ENCODE peak calls at places on chromosomes 16 and 17, in seven cellular contexts. Z is ELR, M is PC-3, L is cardiac fibroblast, P is tibial nerve, G is heart right ventricle, Q is NCI-H1417. V is an unnamed sample.

GRCh38 chr16:13957197-13958078 is 37.5 kb downstream of the ERCC4 start:
- DNase-seq in Q (peak), M (peak), P (peak), Z (peak), L (peak), G (peak), V (no peak)

GRCh38 chr17:82957961-82958491 is 118.2 kb upstream of the ZNF750 start:
- DNase-seq in G (no peak), P (no peak), Z (no peak), Q (no peak), L (no peak), M (no peak), V (no peak)

GRCh38 chr17:47618416-47618815 is 31.3 kb upstream of the KPNB1 start:
- DNase-seq in Z (peak), M (peak), P (no peak), L (peak), G (no peak), Q (no peak), V (no peak)

GRCh38 chr16:67150058-67150832 is 553 bp downstream of the B3GNT9 start:
- DNase-seq in Q (peak), Z (peak), P (no peak), G (no peak), L (peak), M (no peak), V (no peak)

GRCh38 chr16:84950906-84951305 is 60.4 kb downstream of the ZDHHC7 start:
- DNase-seq in Q (no peak), Z (peak), M (peak), P (no peak), G (no peak), L (peak), V (no peak)

GRCh38 chr17:73209436-73209835 is 16.6 kb downstream of the COG1 start:
- DNase-seq in M (no peak), Z (no peak), P (no peak), L (no peak), G (no peak), Q (no peak), V (peak)

GRCh38 chr17:38879878-38880727 is 10.2 kb downstream of the LASP1 start:
- DNase-seq in M (peak), Z (peak), G (peak), Q (no peak), L (peak), P (no peak), V (peak)

GRCh38 chr17:39239640-39240314 is 14.0 kb upstream of the STAC2 start:
- DNase-seq in Z (peak), M (peak), G (no peak), P (no peak), Q (peak), L (no peak), V (no peak)

GRCh38 chr17:42287305-42288077 is 807 bp upstream of the STAT5A start:
- DNase-seq in G (peak), P (no peak), L (no peak), Z (no peak), Q (no peak), M (no peak), V (no peak)

GRCh38 chr17:15398736-15399331 is 57.4 kb upstream of the TEKT3 start:
- DNase-seq in M (peak), Z (peak), P (no peak), Q (no peak), G (no peak), L (peak), V (no peak)

GRCh38 chr17:34997355-34997862 is 17.1 kb downstream of the LIG3 start:
- DNase-seq in Q (no peak), P (no peak), Z (no peak), M (peak), G (peak), L (peak), V (no peak)

GRCh38 chr16:70342016-70342415 is 4.7 kb upstream of the DDX19A start:
- DNase-seq in Q (no peak), L (no peak), M (no peak), P (no peak), Z (no peak), G (peak), V (no peak)

GRCh38 chr17:725746-726145 is 6.7 kb upstream of the TLCD3A start:
- DNase-seq in P (no peak), M (no peak), L (no peak), G (no peak), Z (no peak), Q (no peak), V (no peak)

GRCh38 chr17:38751144-38751802 is 1.3 kb upstream of the PSMB3 start:
- DNase-seq in G (no peak), P (no peak), M (peak), Z (peak), L (no peak), Q (peak), V (no peak)

GRCh38 chr17:12078791-12079190 is 58.1 kb downstream of the MAP2K4 start:
- DNase-seq in G (no peak), P (no peak), L (peak), Q (no peak), M (peak), Z (peak), V (no peak)